ENCODE peak calls at places on chromosomes 11 and 22, in four cellular contexts. K is AG08395, V is anterior cingulate cortex, H is Calu3. N is an unnamed sample.

GRCh38 chr22:44031111-44031963 is 7.2 kb downstream of the PARVB start:
- DNase-seq in K (no peak), V (no peak), H (no peak), N (no peak)

GRCh38 chr11:105781807-105782206 is 171.9 kb downstream of the GRIA4 start:
- DNase-seq in K (no peak), V (no peak), H (no peak), N (no peak)

GRCh38 chr22:50544078-50544745 is 1.5 kb upstream of the KLHDC7B start:
- DNase-seq in K (peak), V (no peak), H (peak), N (no peak)

GRCh38 chr11:72587696-72588095 is 86.5 kb downstream of the PDE2A start:
- DNase-seq in K (no peak), V (no peak), H (no peak), N (no peak)

GRCh38 chr11:111635706-111636045 is 33.4 kb downstream of the SIK2 start:
- DNase-seq in K (peak), V (peak), H (no peak), N (no peak)

GRCh38 chr11:69352715-69353325 is 58.9 kb downstream of the MYEOV start:
- DNase-seq in K (peak), V (no peak), H (peak), N (no peak)

GRCh38 chr11:74749127-74749964 is 697 bp downstream of the RNF169 start:
- DNase-seq in K (peak), V (peak), H (peak), N (peak)

GRCh38 chr22:35629406-35630234 is 12.5 kb upstream of the MB start:
- DNase-seq in K (peak), V (no peak), H (peak), N (peak)

GRCh38 chr11:119584193-119585037 is 144.6 kb downstream of the NECTIN1 start:
- DNase-seq in K (peak), V (peak), H (peak), N (no peak)

GRCh38 chr11:32188785-32189184 is 97.9 kb downstream of the RCN1 start:
- DNase-seq in K (no peak), V (no peak), H (no peak), N (no peak)

GRCh38 chr11:44747339-44747738 is 20.6 kb downstream of the TSPAN18 start:
- DNase-seq in K (peak), V (no peak), H (no peak), N (peak)